ENCODE peak calls at places on chromosomes 4 and X, in eight cellular contexts. I, J, U, Q, D, N, W and M are unnamed samples.

GRCh38 chrX:150200820-150201287 is 162.3 kb upstream of the MAMLD1 start:
- DNase-seq in N (peak), Q (peak), D (peak), J (peak), U (no peak), I (peak), W (no peak), M (no peak)

GRCh38 chrX:4547218-4547836 is 833.9 kb upstream of the PRKX start:
- DNase-seq in D (peak), N (peak), Q (peak), U (peak), W (no peak), I (no peak), J (no peak), M (no peak)

GRCh38 chrX:74230094-74230493 is 73.9 kb upstream of the ZCCHC13 start:
- DNase-seq in N (no peak), D (no peak), I (no peak), Q (no peak), W (no peak), J (no peak), U (no peak), M (no peak)

GRCh38 chr4:76757418-76757910 is 140.5 kb downstream of the SOWAHB start:
- DNase-seq in D (no peak), W (no peak), J (no peak), N (no peak), I (no peak), U (no peak), Q (no peak), M (no peak)

GRCh38 chr4:55910140-55910539 is 38.6 kb upstream of the CEP135 start:
- DNase-seq in U (no peak), D (peak), N (no peak), I (no peak), Q (no peak), J (no peak), W (no peak), M (no peak)

GRCh38 chr4:3780347-3781171 is 14.4 kb downstream of the ADRA2C start:
- DNase-seq in Q (no peak), J (no peak), I (no peak), W (no peak), D (no peak), N (peak), U (no peak), M (no peak)

GRCh38 chrX:129648514-129649267 is 6.1 kb downstream of the APLN start:
- DNase-seq in I (no peak), N (no peak), Q (no peak), J (peak), W (no peak), D (no peak), U (no peak), M (no peak)

GRCh38 chrX:20623448-20623847 is 356.7 kb upstream of the RPS6KA3 start:
- DNase-seq in J (no peak), Q (no peak), N (no peak), D (no peak), U (no peak), I (no peak), W (no peak), M (no peak)

GRCh38 chrX:123923211-123923610 is 38.3 kb upstream of the STAG2 start:
- DNase-seq in U (no peak), I (no peak), N (no peak), J (no peak), W (no peak), D (no peak), Q (no peak), M (no peak)

GRCh38 chrX:110803506-110803905 is 7.9 kb upstream of the CHRDL1 start:
- DNase-seq in N (no peak), Q (no peak), U (no peak), J (no peak), D (no peak), W (no peak), I (no peak), M (no peak)

GRCh38 chrX:40152173-40152705 is 54.5 kb upstream of the BCOR start:
- DNase-seq in I (peak), W (no peak), Q (no peak), D (no peak), U (peak), N (peak), J (no peak), M (no peak)

GRCh38 chrX:53716328-53717088 is 30.0 kb upstream of the HUWE1 start:
- DNase-seq in W (no peak), I (no peak), D (peak), U (no peak), J (no peak), N (peak), Q (peak), M (no peak)

GRCh38 chrX:15160558-15160957 is 109.3 kb downstream of the ASB9 start:
- DNase-seq in D (no peak), Q (no peak), N (no peak), U (no peak), J (no peak), W (no peak), I (no peak), M (no peak)

GRCh38 chrX:14837155-14837554 is 35.7 kb downstream of the FANCB start:
- DNase-seq in J (no peak), I (no peak), D (no peak), U (no peak), W (no peak), N (no peak), Q (no peak), M (no peak)

GRCh38 chrX:41148553-41148952 is 63.3 kb downstream of the USP9X start:
- DNase-seq in D (peak), W (no peak), Q (peak), I (no peak), J (no peak), N (no peak), U (no peak), M (no peak)

GRCh38 chr4:174631901-174632758 is 109.8 kb upstream of the HPGD start:
- DNase-seq in D (peak), N (peak), U (no peak), I (no peak), J (no peak), Q (peak), W (no peak), M (no peak)

GRCh38 chr4:81472249-81473085 is 760 bp upstream of the RASGEF1B start:
- DNase-seq in I (peak), W (peak), Q (no peak), D (peak), J (peak), U (no peak), N (peak), M (no peak)

GRCh38 chr4:89712141-89712540 is 124.8 kb downstream of the SNCA start:
- DNase-seq in D (peak), Q (peak), I (no peak), W (no peak), J (no peak), U (no peak), N (no peak), M (no peak)

GRCh38 chr4:81736324-81736723 is 264.6 kb upstream of the RASGEF1B start:
- DNase-seq in U (no peak), N (no peak), J (no peak), D (no peak), Q (no peak), I (no peak), W (no peak), M (no peak)

GRCh38 chr4:14262221-14262620 is 634.7 kb upstream of the BOD1L1 start:
- DNase-seq in N (no peak), I (no peak), U (no peak), D (no peak), Q (no peak), W (no peak), J (no peak), M (no peak)

GRCh38 chrX:123803331-123803983 is 56.4 kb upstream of the XIAP start:
- DNase-seq in Q (peak), J (no peak), U (no peak), W (no peak), N (peak), D (peak), I (no peak), M (no peak)

GRCh38 chr4:98930311-98930865 is 1.5 kb upstream of the EIF4E start:
- DNase-seq in J (no peak), N (no peak), D (no peak), Q (no peak), U (no peak), W (no peak), I (no peak), M (no peak)

DNA sequence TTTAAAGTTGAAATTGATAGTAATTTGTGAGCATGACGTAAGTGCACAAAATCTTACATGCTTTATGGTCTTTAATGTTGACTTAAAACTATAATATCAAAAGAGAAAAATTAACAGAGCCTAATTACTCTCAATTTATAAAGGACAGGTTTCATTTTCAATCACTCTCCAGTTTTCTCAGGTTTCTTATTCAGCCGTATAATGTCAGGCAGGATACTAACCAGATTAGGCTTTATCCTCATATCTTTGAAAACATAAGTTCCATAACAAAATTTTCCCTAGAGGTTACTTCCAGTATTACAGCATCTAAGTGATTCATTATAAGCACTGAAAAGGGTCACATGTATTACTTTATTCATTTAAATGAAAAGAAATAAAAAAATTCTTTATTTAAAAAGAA is 492.1 kb downstream of the PACRGL start:
- DNase-seq in I (no peak), U (no peak), Q (no peak), J (no peak), N (no peak), D (no peak), W (no peak), M (no peak)
- TF ChIP-seq CTCF in I (no peak), U (peak), Q (no peak), J (no peak), N (no peak), D (no peak), W (no peak), M (no peak)

DNA sequence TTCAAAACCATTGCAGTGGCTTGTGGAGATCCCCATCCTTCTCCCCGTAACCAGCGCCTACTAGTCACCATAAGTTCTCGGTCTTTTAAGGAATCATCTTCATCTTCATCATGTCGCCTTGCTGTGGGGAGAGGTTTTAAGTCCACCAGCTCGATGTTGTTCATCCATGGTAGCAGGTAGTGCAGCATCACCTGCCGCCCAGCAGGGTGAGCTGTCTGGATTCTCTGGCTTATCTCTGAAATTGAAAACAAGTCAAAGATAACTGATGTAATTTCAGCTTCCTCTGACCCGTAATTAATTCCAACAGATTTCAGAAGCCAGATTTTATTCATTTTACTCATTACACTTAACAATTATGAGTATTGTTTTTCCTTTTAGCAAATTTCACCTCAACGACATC is 67.4 kb downstream of the ZAR1 start:
- DNase-seq in U (no peak), J (no peak), I (no peak), D (no peak), Q (no peak), N (no peak), W (no peak), M (no peak)
- TF ChIP-seq CTCF in U (peak), J (no peak), I (no peak), D (peak), Q (no peak), N (no peak), W (peak), M (no peak)

DNA sequence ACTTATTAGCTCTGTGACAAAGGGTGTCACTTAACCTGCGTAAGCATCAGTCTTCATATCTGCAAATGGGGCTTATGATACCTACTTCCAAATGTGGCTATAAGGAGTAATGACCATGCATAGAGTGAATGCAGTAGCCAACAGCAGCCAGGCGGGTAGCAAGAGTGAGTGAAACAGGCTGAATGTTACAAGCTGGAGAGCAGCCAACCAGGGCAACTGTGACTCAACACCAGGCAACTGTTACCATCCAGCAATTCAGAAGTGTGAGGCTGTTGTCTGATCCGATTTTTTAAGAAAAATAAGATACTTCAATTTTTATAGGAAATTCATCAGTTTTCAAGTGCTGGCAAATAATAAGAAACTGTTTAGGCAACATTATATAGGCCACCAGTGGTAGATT is 270.2 kb upstream of the TAPT1 start:
- DNase-seq in N (no peak), U (no peak), J (no peak), I (no peak), W (no peak), D (peak), Q (peak), M (no peak)
- TF ChIP-seq CTCF in N (no peak), U (no peak), J (no peak), I (no peak), W (no peak), D (no peak), Q (no peak), M (no peak)

GRCh38 chr4:30920043-30920442 is 199.9 kb downstream of the PCDH7 start:
- DNase-seq in I (no peak), Q (no peak), U (no peak), J (no peak), N (no peak), D (no peak), W (no peak), M (no peak)
- TF ChIP-seq CTCF in I (no peak), Q (no peak), U (no peak), J (no peak), N (no peak), D (no peak), W (no peak), M (no peak)

DNA sequence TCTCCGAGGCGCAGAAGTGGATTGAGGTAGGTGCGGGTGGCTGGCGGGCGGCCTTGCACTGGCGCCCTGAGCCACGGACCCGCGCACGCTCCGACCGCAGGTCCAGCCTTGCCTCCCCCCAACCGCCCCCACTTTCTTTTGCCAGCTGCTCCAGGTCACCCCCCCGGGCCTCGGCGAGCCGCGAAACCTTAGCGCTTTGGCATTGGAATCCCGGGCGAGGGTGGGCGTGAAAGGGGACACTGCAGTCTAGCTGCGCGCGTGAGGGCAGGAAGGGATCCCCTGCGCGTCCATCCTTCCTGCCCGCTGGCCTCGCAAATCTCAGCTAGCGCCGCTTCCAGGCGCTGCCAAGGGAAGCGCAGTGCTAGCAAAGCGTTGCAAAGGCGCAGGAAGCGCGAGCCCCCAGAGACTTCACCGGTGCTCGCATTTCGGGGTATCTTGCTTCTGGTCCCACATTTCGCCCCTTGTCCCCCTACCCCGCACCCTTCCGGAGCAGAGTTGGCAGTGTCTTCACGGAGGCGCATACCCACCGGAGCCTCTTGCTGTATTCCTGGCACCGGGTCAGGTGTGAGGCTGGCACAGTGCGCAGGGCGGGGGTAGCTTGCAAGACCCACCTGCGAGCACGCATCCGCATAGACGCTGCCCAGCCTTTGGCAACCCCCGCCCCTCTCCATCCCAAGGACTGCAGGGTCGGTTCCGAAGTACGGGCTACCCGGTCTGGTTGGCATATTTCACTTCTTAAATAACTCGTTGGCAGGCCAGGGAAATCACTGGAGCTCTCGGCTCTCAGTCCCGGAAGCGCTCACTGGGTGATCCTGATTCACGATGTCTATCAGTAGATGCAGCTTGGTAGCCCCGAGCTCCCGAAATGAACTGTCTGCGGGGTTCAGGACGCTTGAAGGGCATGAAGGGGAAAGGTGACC is 104.4 kb downstream of the UCHL1 start:
- DNase-seq in D (no peak), N (peak), J (peak), Q (peak), U (peak), W (peak), I (peak), M (no peak)
- TF ChIP-seq CTCF in D (no peak), N (no peak), J (no peak), Q (no peak), U (no peak), W (no peak), I (no peak), M (no peak)

DNA sequence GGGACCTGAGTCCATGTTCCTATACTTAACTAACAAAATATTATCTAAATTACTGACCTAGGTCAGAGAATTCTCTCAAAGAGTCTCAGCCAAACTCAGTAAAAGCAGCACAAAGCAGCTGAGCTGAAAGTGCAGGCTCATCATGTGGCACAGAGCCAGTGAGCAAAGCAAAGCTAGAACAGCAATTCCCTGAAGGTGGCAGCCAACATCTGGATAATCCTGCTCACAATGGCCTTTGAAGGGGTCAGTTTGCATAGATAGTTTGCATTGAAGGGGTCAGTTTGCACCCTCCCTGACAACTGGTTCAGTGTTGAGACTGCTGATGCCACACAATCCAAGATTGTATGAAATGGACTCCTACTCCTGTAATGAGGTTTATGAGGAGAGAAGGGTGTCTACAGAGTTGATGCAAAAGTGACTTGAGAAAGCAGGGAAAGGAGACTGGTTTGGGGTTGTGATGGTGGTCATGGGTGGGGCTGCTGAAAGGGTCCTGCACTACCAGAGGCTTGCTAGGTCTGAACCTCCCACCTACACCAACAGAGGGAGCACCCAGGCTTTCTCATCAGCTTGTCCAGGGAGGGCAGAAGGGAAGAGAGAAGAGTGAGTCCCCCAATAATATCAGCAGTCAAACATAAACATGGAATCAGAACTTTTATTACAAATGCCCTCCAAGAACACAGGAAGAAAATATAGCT is 39.7 kb downstream of the TRIM61 start:
- DNase-seq in I (no peak), D (peak), J (no peak), U (no peak), N (no peak), Q (no peak), W (no peak), M (no peak)
- TF ChIP-seq CTCF in I (no peak), D (peak), J (no peak), U (peak), N (no peak), Q (no peak), W (no peak), M (no peak)